ENCODE peak calls at places on chromosomes 16 and 17, in ten cellular contexts. Y, W, S, F, N, U, P, Q, X and M are unnamed samples.

GRCh38 chr16:73006021-73006420 is 41.9 kb downstream of the ZFHX3 start:
- DNase-seq in Y (no peak), W (no peak), X (no peak), Q (no peak), F (no peak), P (no peak), U (no peak), N (no peak), S (no peak), M (no peak)

GRCh38 chr17:13638855-13639458 is 37.2 kb upstream of the HS3ST3A1 start:
- DNase-seq in X (no peak), P (peak), S (no peak), N (peak), U (peak), Q (no peak), W (no peak), F (no peak), Y (no peak), M (no peak)

GRCh38 chr17:82737981-82738877 is 2.8 kb downstream of the FN3K start:
- DNase-seq in X (no peak), F (no peak), S (peak), N (no peak), W (no peak), Y (peak), Q (peak), P (peak), U (no peak), M (peak)

GRCh38 chr16:83705856-83706255 is 101.9 kb upstream of the HSBP1 start:
- DNase-seq in W (no peak), X (no peak), N (peak), S (peak), F (no peak), Q (no peak), U (no peak), P (no peak), Y (no peak), M (no peak)

GRCh38 chr17:3770471-3770870 is 30.5 kb downstream of the ITGAE start:
- DNase-seq in W (no peak), Y (no peak), U (no peak), F (no peak), N (no peak), S (no peak), X (no peak), Q (no peak), P (no peak), M (no peak)

GRCh38 chr17:29909604-29910003 is 20.4 kb downstream of the SSH2 start:
- DNase-seq in P (peak), X (no peak), S (peak), F (no peak), N (peak), Q (no peak), Y (no peak), W (no peak), U (no peak), M (no peak)

GRCh38 chr17:4086041-4086483 is 56.8 kb downstream of the ZZEF1 start:
- DNase-seq in U (no peak), Q (no peak), P (no peak), S (no peak), X (no peak), F (no peak), Y (no peak), N (no peak), W (no peak), M (no peak)

GRCh38 chr16:31880322-31880979 is 6.8 kb downstream of the ZNF267 start:
- DNase-seq in X (no peak), Q (no peak), S (peak), W (no peak), N (peak), U (no peak), P (peak), Y (no peak), F (no peak), M (no peak)

GRCh38 chr16:88800277-88800592 is 3.4 kb upstream of the CDT1 start:
- DNase-seq in P (no peak), X (no peak), F (no peak), N (no peak), S (no peak), Y (no peak), U (no peak), W (no peak), Q (no peak), M (no peak)

GRCh38 chr16:30395992-30396560 is 856 bp downstream of the ZNF48 start:
- DNase-seq in P (no peak), Q (no peak), X (no peak), F (no peak), U (peak), W (no peak), Y (no peak), N (no peak), S (no peak), M (no peak)

GRCh38 chr16:14289692-14290340 is 218.7 kb downstream of the MRTFB start:
- DNase-seq in U (no peak), S (peak), N (no peak), Y (no peak), F (no peak), P (peak), X (peak), Q (no peak), W (peak), M (no peak)